ENCODE peak calls at places on chromosomes 13 and 19, in five cellular contexts. W, V, Z, U and O are unnamed samples.
A peak's percentile ranks its signal among the peaks of the same experiment; 100 is the strongest.

GRCh38 chr19:37412700-37413099 is 41.8 kb downstream of the ZNF527 start:
- DNase-seq in W (no peak), V (no peak), Z (no peak), U (no peak), O (no peak)

GRCh38 chr19:3178377-3178972 is at the start of gene S1PR4:
- DNase-seq in W (no peak), V (no peak), Z (no peak), U (no peak), O (no peak)

GRCh38 chr13:102280366-102280765 is 121.5 kb downstream of the FGF14 start:
- DNase-seq in W (no peak), V (no peak), Z (no peak), U (no peak), O (no peak)

GRCh38 chr13:32211788-32212187 is 103.4 kb downstream of the ZAR1L start:
- DNase-seq in W (no peak), V (no peak), Z (no peak), U (no peak), O (no peak)

GRCh38 chr13:103573446-103573845 is 507.2 kb upstream of the SLC10A2 start:
- DNase-seq in W (no peak), V (no peak), Z (no peak), U (no peak), O (no peak)

GRCh38 chr19:38917921-38918491 is 6.0 kb upstream of the CCER2 start:
- DNase-seq in W (no peak), V (no peak), Z (peak; percentile 65), U (no peak), O (no peak)

GRCh38 chr13:92735909-92736308 is 490.7 kb upstream of the GPC6 start:
- DNase-seq in W (no peak), V (no peak), Z (no peak), U (no peak), O (no peak)

GRCh38 chr13:28022848-28023518 is 34.5 kb upstream of the URAD start:
- DNase-seq in W (no peak), V (peak; percentile 58), Z (no peak), U (no peak), O (no peak)

GRCh38 chr19:16370671-16371391 is 46.2 kb downstream of the KLF2 start:
- DNase-seq in W (no peak), V (no peak), Z (no peak), U (no peak), O (no peak)

GRCh38 chr19:34316741-34317241 is 48.2 kb upstream of the GPI start:
- DNase-seq in W (peak; percentile 4), V (no peak), Z (no peak), U (no peak), O (no peak)

GRCh38 chr13:28837111-28837510 is 17.0 kb downstream of the MTUS2 start:
- DNase-seq in W (no peak), V (no peak), Z (no peak), U (no peak), O (no peak)

GRCh38 chr13:98923641-98924397 is 54.0 kb downstream of the DOCK9 start:
- DNase-seq in W (no peak), V (no peak), Z (no peak), U (no peak), O (no peak)

GRCh38 chr13:106398289-106398688 is 137.2 kb downstream of the EFNB2 start:
- DNase-seq in W (no peak), V (no peak), Z (no peak), U (no peak), O (no peak)

GRCh38 chr13:73300718-73301425 is 242.1 kb downstream of the KLF5 start:
- DNase-seq in W (no peak), V (no peak), Z (no peak), U (no peak), O (no peak)

GRCh38 chr19:14432817-14433453 is at the start of gene PKN1:
- DNase-seq in W (no peak), V (peak; percentile 86), Z (peak; percentile 95), U (no peak), O (peak; percentile 28)

GRCh38 chr19:35806597-35806996 is 6.0 kb downstream of the PRODH2 start:
- DNase-seq in W (no peak), V (no peak), Z (no peak), U (no peak), O (no peak)

GRCh38 chr13:103066079-103066880 is at the start of gene SLC10A2:
- DNase-seq in W (no peak), V (no peak), Z (no peak), U (no peak), O (no peak)

GRCh38 chr19:10701955-10702307 is 692 bp downstream of the QTRT1 start:
- DNase-seq in W (no peak), V (no peak), Z (peak; percentile 82), U (no peak), O (no peak)

GRCh38 chr13:52652980-52653303 is 306 bp downstream of the SUGT1 start:
- DNase-seq in W (no peak), V (no peak), Z (peak; percentile 60), U (no peak), O (no peak)

GRCh38 chr19:1243768-1244692 is 2.5 kb downstream of the ATP5F1D start:
- DNase-seq in W (no peak), V (peak; percentile 94), Z (peak; percentile 86), U (no peak), O (peak; percentile 81)

GRCh38 chr13:100530645-100531044 is 57.9 kb downstream of the GGACT start:
- DNase-seq in W (no peak), V (peak; percentile 47), Z (no peak), U (no peak), O (no peak)

GRCh38 chr13:42574011-42574410 is at the start of gene TNFSF11:
- DNase-seq in W (no peak), V (peak; percentile 81), Z (peak; percentile 29), U (no peak), O (no peak)

GRCh38 chr13:43484432-43485225 is 302.1 kb downstream of the ENOX1 start:
- DNase-seq in W (no peak), V (no peak), Z (no peak), U (no peak), O (no peak)

GRCh38 chr13:46184277-46184699 is 2.3 kb upstream of the LCP1 start:
- DNase-seq in W (peak; percentile 28), V (peak; percentile 75), Z (peak; percentile 24), U (no peak), O (no peak)

GRCh38 chr19:48393559-48394330 is at the start of gene GRIN2D:
- DNase-seq in W (no peak), V (peak; percentile 73), Z (peak; percentile 78), U (no peak), O (no peak)

GRCh38 chr19:8158411-8159074 is 9.2 kb upstream of the FBN3 start:
- DNase-seq in W (peak; percentile 79), V (no peak), Z (peak; percentile 78), U (peak; percentile 57), O (peak; percentile 50)

GRCh38 chr13:90564096-90564495 is 783.4 kb upstream of the MIR17HG start:
- DNase-seq in W (no peak), V (no peak), Z (no peak), U (no peak), O (no peak)

DNA sequence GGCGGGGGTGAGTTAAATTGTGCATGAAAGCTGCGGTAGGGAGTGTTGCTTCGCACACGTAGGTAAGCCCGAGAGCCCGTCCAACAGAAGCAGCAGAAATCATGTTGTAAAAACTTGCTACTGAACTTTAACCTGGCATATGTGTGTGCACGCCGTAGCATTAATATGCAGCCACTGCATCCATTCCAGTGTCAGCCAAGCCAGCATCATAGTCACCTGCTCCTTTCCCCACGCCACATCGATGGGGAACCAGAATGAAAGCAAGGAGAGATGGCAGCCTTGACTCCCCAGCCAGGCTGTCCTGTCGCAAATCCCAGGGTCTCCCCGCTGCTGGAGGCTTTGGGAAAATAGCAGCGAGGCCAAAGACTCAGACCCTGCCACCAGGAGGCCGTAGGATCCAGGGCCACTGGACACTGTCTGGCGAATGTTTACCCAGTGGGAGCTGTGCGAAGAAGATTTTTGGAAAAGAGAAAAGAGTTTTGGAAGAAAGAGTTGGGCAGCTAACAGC is 48.5 kb upstream of the RANBP3 start:
- DNase-seq in W (no peak), V (no peak), Z (no peak), U (no peak), O (no peak)
- TF ChIP-seq JUND in W (no peak), V (no peak), Z (no peak), U (no peak), O (no peak)

DNA sequence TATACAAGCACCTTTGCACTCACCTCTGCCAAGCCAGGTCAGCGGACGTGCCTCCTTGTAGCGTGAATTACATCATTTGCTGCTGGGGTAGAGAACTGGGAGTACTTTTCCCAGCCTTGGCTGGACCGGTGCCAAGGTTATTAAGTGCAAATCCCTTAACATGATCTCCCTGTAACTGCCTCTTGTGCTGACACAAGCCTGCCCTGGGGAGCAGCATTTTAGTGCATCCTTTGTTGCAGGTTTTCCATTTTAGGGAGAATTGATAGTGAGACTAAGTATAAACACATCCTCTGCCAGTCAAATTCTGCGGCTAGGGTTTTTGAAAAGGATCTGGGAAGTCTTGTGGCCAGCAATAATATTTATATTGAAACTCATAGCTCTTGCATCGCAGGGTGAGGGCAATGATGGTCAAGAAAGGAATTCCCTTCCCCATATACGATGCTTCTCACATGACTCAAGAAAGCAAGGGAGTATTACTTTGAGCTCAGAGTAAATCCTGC is 32.7 kb upstream of the DCLK1 start:
- DNase-seq in W (no peak), V (no peak), Z (peak; percentile 20), U (no peak), O (no peak)
- TF ChIP-seq JUND in W (no peak), V (no peak), Z (peak; percentile 47), U (no peak), O (no peak)

GRCh38 chr19:30319411-30319810 is 52.8 kb upstream of the ZNF536 start:
- DNase-seq in W (no peak), V (no peak), Z (no peak), U (no peak), O (no peak)
- TF ChIP-seq JUND in W (no peak), V (no peak), Z (no peak), U (no peak), O (no peak)

GRCh38 chr13:111116830-111117229 is 1.7 kb downstream of the ARHGEF7 start:
- DNase-seq in W (no peak), V (no peak), Z (no peak), U (no peak), O (no peak)

GRCh38 chr13:111117289-111117688 is 2.2 kb downstream of the ARHGEF7 start:
- DNase-seq in W (no peak), V (no peak), Z (no peak), U (no peak), O (no peak)

GRCh38 chr13:111114362-111115050 is 604 bp upstream of the ARHGEF7 start:
- DNase-seq in W (no peak), V (no peak), Z (peak; percentile 77), U (no peak), O (peak; percentile 60)

GRCh38 chr13:111115841-111116500 is 861 bp downstream of the ARHGEF7 start:
- DNase-seq in W (no peak), V (peak; percentile 56), Z (peak; percentile 80), U (no peak), O (no peak)

DNA sequence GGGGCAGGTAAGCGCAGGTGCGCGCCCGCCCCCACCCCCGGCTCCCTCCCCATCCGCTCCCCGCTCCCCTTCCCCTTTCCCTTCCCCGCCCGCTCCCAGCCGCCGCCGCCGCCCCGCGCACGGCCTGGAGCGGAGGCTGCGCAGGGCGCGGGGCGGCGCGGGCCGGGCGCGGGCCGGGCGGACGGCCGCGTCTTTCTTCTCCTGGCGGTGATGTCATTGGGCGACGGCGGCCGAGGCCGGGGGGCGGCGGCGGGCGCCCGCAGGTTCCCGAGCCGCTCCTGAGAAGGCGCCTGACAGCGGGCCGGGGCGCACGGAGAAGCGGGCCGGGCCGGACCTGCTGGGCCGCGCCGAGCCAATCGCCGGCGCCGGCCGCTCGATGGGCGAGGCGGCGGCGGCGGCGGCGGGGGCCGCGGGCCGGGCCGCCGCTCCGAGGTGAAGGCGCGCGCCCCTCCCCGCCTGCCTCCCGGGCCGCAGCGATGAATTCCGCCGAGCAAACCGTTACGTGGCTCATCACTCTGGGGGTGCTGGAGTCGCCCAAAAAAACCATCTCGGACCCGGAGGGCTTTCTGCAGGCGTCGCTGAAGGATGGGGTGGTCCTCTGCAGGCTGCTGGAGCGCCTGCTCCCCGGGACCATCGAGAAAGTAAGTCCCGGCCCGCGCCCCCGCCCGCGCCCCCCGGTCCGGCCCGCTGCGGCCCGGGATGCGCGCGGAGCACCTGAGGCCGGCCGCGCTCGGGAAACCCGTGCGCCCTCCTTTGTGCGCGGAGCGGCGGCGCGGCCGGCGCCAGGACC is at the start of gene ARHGEF7:
- DNase-seq in W (no peak), V (peak; percentile 77), Z (peak; percentile 86), U (no peak), O (peak; percentile 21)
- TF ChIP-seq JUND in W (no peak), V (no peak), Z (no peak), U (no peak), O (no peak)